ENCODE peak calls at places on chromosome 20, in nine cellular contexts. One of them, this sample, is unnamed.
A peak's percentile ranks its signal among the peaks of the same experiment; 100 is the strongest.

GRCh38 chr20:44109951-44110361 is 77.0 kb downstream of the JPH2 start:
- DNase-seq in pancreas: no peak
- DNase-seq in GM12864: no peak
- DNase-seq in A549: no peak
- DNase-seq in fibroblast of lung: peak; percentile 50
- DNase-seq in GM12865: no peak
- DNase-seq in cardiac fibroblast: no peak
- DNase-seq in NT2/D1: no peak
- DNase-seq in retinal pigment epithelial cell: no peak
- DNase-seq in this sample: no peak

GRCh38 chr20:40287683-40288082 is 401.4 kb downstream of the MAFB start:
- DNase-seq in pancreas: no peak
- DNase-seq in GM12864: no peak
- DNase-seq in A549: no peak
- DNase-seq in fibroblast of lung: no peak
- DNase-seq in GM12865: no peak
- DNase-seq in cardiac fibroblast: no peak
- DNase-seq in NT2/D1: no peak
- DNase-seq in retinal pigment epithelial cell: no peak
- DNase-seq in this sample: no peak

GRCh38 chr20:53708129-53708968 is 114.7 kb upstream of the ZNF217 start:
- DNase-seq in pancreas: no peak
- DNase-seq in GM12864: peak; percentile 61
- DNase-seq in A549: no peak
- DNase-seq in fibroblast of lung: peak; percentile 92
- DNase-seq in GM12865: peak; percentile 88
- DNase-seq in cardiac fibroblast: peak; percentile 27
- DNase-seq in NT2/D1: no peak
- DNase-seq in retinal pigment epithelial cell: peak; percentile 57
- DNase-seq in this sample: peak; percentile 29

GRCh38 chr20:11379257-11380011 is 538.3 kb upstream of the BTBD3 start:
- DNase-seq in pancreas: no peak
- DNase-seq in GM12864: no peak
- DNase-seq in A549: no peak
- DNase-seq in fibroblast of lung: no peak
- DNase-seq in GM12865: peak; percentile 70
- DNase-seq in cardiac fibroblast: no peak
- DNase-seq in NT2/D1: peak; percentile 92
- DNase-seq in retinal pigment epithelial cell: peak; percentile 71
- DNase-seq in this sample: peak; percentile 25

GRCh38 chr20:23232219-23232581 is 118.4 kb upstream of the NXT1 start:
- DNase-seq in pancreas: no peak
- DNase-seq in GM12864: no peak
- DNase-seq in A549: no peak
- DNase-seq in fibroblast of lung: no peak
- DNase-seq in GM12865: no peak
- DNase-seq in cardiac fibroblast: no peak
- DNase-seq in NT2/D1: no peak
- DNase-seq in retinal pigment epithelial cell: no peak
- DNase-seq in this sample: no peak

GRCh38 chr20:63538204-63539091 is 1.3 kb upstream of the PTK6 start:
- DNase-seq in pancreas: peak; percentile 94
- DNase-seq in GM12864: no peak
- DNase-seq in A549: no peak
- DNase-seq in fibroblast of lung: no peak
- DNase-seq in GM12865: peak; percentile 63
- DNase-seq in cardiac fibroblast: peak; percentile 38
- DNase-seq in NT2/D1: no peak
- DNase-seq in retinal pigment epithelial cell: no peak
- DNase-seq in this sample: no peak

GRCh38 chr20:3889489-3890409 is 562 bp downstream of the PANK2 start:
- DNase-seq in pancreas: peak; percentile 32
- DNase-seq in GM12864: no peak
- DNase-seq in A549: peak; percentile 37
- DNase-seq in fibroblast of lung: peak; percentile 23
- DNase-seq in GM12865: peak; percentile 73
- DNase-seq in cardiac fibroblast: no peak
- DNase-seq in NT2/D1: no peak
- DNase-seq in retinal pigment epithelial cell: no peak
- DNase-seq in this sample: no peak

GRCh38 chr20:52190437-52191131 is 995 bp downstream of the ZFP64 start:
- DNase-seq in pancreas: peak; percentile 20
- DNase-seq in GM12864: no peak
- DNase-seq in A549: peak; percentile 46
- DNase-seq in fibroblast of lung: peak; percentile 34
- DNase-seq in GM12865: peak; percentile 75
- DNase-seq in cardiac fibroblast: peak; percentile 48
- DNase-seq in NT2/D1: no peak
- DNase-seq in retinal pigment epithelial cell: no peak
- DNase-seq in this sample: peak; percentile 12

GRCh38 chr20:62023935-62024334 is 41.7 kb downstream of the TAF4 start:
- DNase-seq in pancreas: no peak
- DNase-seq in GM12864: no peak
- DNase-seq in A549: no peak
- DNase-seq in fibroblast of lung: no peak
- DNase-seq in GM12865: no peak
- DNase-seq in cardiac fibroblast: no peak
- DNase-seq in NT2/D1: no peak
- DNase-seq in retinal pigment epithelial cell: no peak
- DNase-seq in this sample: no peak

GRCh38 chr20:13322198-13322597 is 101.1 kb downstream of the ISM1 start:
- DNase-seq in pancreas: no peak
- DNase-seq in GM12864: no peak
- DNase-seq in A549: no peak
- DNase-seq in fibroblast of lung: no peak
- DNase-seq in GM12865: no peak
- DNase-seq in cardiac fibroblast: no peak
- DNase-seq in NT2/D1: no peak
- DNase-seq in retinal pigment epithelial cell: no peak
- DNase-seq in this sample: no peak

GRCh38 chr20:20814685-20815084 is 102.2 kb upstream of the RALGAPA2 start:
- DNase-seq in pancreas: no peak
- DNase-seq in GM12864: no peak
- DNase-seq in A549: peak; percentile 12
- DNase-seq in fibroblast of lung: no peak
- DNase-seq in GM12865: no peak
- DNase-seq in cardiac fibroblast: no peak
- DNase-seq in NT2/D1: peak; percentile 93
- DNase-seq in retinal pigment epithelial cell: no peak
- DNase-seq in this sample: no peak

GRCh38 chr20:24957326-24957996 is 8.4 kb downstream of the CST7 start:
- DNase-seq in pancreas: peak; percentile 8
- DNase-seq in GM12864: no peak
- DNase-seq in A549: no peak
- DNase-seq in fibroblast of lung: no peak
- DNase-seq in GM12865: no peak
- DNase-seq in cardiac fibroblast: no peak
- DNase-seq in NT2/D1: no peak
- DNase-seq in retinal pigment epithelial cell: no peak
- DNase-seq in this sample: no peak

GRCh38 chr20:63682384-63683139 is 13.9 kb upstream of the TNFRSF6B start:
- DNase-seq in pancreas: peak; percentile 25
- DNase-seq in GM12864: no peak
- DNase-seq in A549: peak; percentile 94
- DNase-seq in fibroblast of lung: peak; percentile 99
- DNase-seq in GM12865: no peak
- DNase-seq in cardiac fibroblast: peak; percentile 98
- DNase-seq in NT2/D1: no peak
- DNase-seq in retinal pigment epithelial cell: peak; percentile 85
- DNase-seq in this sample: peak; percentile 94

GRCh38 chr20:22773326-22773725 is 189.0 kb upstream of the FOXA2 start:
- DNase-seq in pancreas: no peak
- DNase-seq in GM12864: no peak
- DNase-seq in A549: peak; percentile 66
- DNase-seq in fibroblast of lung: no peak
- DNase-seq in GM12865: no peak
- DNase-seq in cardiac fibroblast: no peak
- DNase-seq in NT2/D1: no peak
- DNase-seq in retinal pigment epithelial cell: no peak
- DNase-seq in this sample: no peak

GRCh38 chr20:12737900-12738299 is 270.9 kb upstream of the SPTLC3 start:
- DNase-seq in pancreas: no peak
- DNase-seq in GM12864: no peak
- DNase-seq in A549: no peak
- DNase-seq in fibroblast of lung: no peak
- DNase-seq in GM12865: no peak
- DNase-seq in cardiac fibroblast: no peak
- DNase-seq in NT2/D1: no peak
- DNase-seq in retinal pigment epithelial cell: no peak
- DNase-seq in this sample: no peak

GRCh38 chr20:341682-342081 is 5.2 kb upstream of the NRSN2 start:
- DNase-seq in pancreas: no peak
- DNase-seq in GM12864: no peak
- DNase-seq in A549: peak; percentile 95
- DNase-seq in fibroblast of lung: peak; percentile 87
- DNase-seq in GM12865: no peak
- DNase-seq in cardiac fibroblast: peak; percentile 97
- DNase-seq in NT2/D1: no peak
- DNase-seq in retinal pigment epithelial cell: no peak
- DNase-seq in this sample: peak; percentile 96

GRCh38 chr20:37734228-37734980 is 40.6 kb downstream of the CTNNBL1 start:
- DNase-seq in pancreas: no peak
- DNase-seq in GM12864: no peak
- DNase-seq in A549: no peak
- DNase-seq in fibroblast of lung: peak; percentile 75
- DNase-seq in GM12865: peak; percentile 17
- DNase-seq in cardiac fibroblast: peak; percentile 67
- DNase-seq in NT2/D1: no peak
- DNase-seq in retinal pigment epithelial cell: no peak
- DNase-seq in this sample: peak; percentile 81

GRCh38 chr20:3243718-3244358 is 4.8 kb upstream of the SLC4A11 start:
- DNase-seq in pancreas: no peak
- DNase-seq in GM12864: no peak
- DNase-seq in A549: no peak
- DNase-seq in fibroblast of lung: no peak
- DNase-seq in GM12865: no peak
- DNase-seq in cardiac fibroblast: peak; percentile 8
- DNase-seq in NT2/D1: no peak
- DNase-seq in retinal pigment epithelial cell: no peak
- DNase-seq in this sample: no peak

GRCh38 chr20:64140956-64141355 is 23.3 kb upstream of the MYT1 start:
- DNase-seq in pancreas: no peak
- DNase-seq in GM12864: no peak
- DNase-seq in A549: no peak
- DNase-seq in fibroblast of lung: no peak
- DNase-seq in GM12865: no peak
- DNase-seq in cardiac fibroblast: no peak
- DNase-seq in NT2/D1: no peak
- DNase-seq in retinal pigment epithelial cell: no peak
- DNase-seq in this sample: no peak

GRCh38 chr20:219290-220115 is 7.6 kb upstream of the DEFB129 start:
- DNase-seq in pancreas: no peak
- DNase-seq in GM12864: no peak
- DNase-seq in A549: peak; percentile 49
- DNase-seq in fibroblast of lung: peak; percentile 0
- DNase-seq in GM12865: peak; percentile 23
- DNase-seq in cardiac fibroblast: peak; percentile 28
- DNase-seq in NT2/D1: peak; percentile 35
- DNase-seq in retinal pigment epithelial cell: no peak
- DNase-seq in this sample: peak; percentile 12

GRCh38 chr20:18504479-18505060 is 3.2 kb upstream of the SEC23B start:
- DNase-seq in pancreas: peak; percentile 54
- DNase-seq in GM12864: no peak
- DNase-seq in A549: no peak
- DNase-seq in fibroblast of lung: peak; percentile 13
- DNase-seq in GM12865: no peak
- DNase-seq in cardiac fibroblast: peak; percentile 57
- DNase-seq in NT2/D1: no peak
- DNase-seq in retinal pigment epithelial cell: no peak
- DNase-seq in this sample: no peak
- H3K4me3 ChIP-seq in pancreas: no peak overlapping the region
- H3K4me3 ChIP-seq in GM12864: no peak overlapping the region
- H3K4me3 ChIP-seq in A549: no peak overlapping the region
- H3K4me3 ChIP-seq in fibroblast of lung: no peak overlapping the region
- H3K4me3 ChIP-seq in GM12865: no peak overlapping the region
- H3K4me3 ChIP-seq in cardiac fibroblast: no peak overlapping the region
- H3K4me3 ChIP-seq in NT2/D1: no peak overlapping the region
- H3K4me3 ChIP-seq in retinal pigment epithelial cell: no peak overlapping the region
- H3K4me3 ChIP-seq in this sample: no peak overlapping the region

GRCh38 chr20:49567421-49568256 is at the start of gene PTGIS:
- DNase-seq in pancreas: no peak
- DNase-seq in GM12864: no peak
- DNase-seq in A549: no peak
- DNase-seq in fibroblast of lung: no peak
- DNase-seq in GM12865: no peak
- DNase-seq in cardiac fibroblast: no peak
- DNase-seq in NT2/D1: peak; percentile 44
- DNase-seq in retinal pigment epithelial cell: no peak
- DNase-seq in this sample: no peak
- H3K4me3 ChIP-seq in pancreas: no peak within 1 kb of the TSS
- H3K4me3 ChIP-seq in GM12864: no peak within 1 kb of the TSS
- H3K4me3 ChIP-seq in A549: no peak within 1 kb of the TSS
- H3K4me3 ChIP-seq in fibroblast of lung: no peak within 1 kb of the TSS
- H3K4me3 ChIP-seq in GM12865: no peak within 1 kb of the TSS
- H3K4me3 ChIP-seq in cardiac fibroblast: peak within 1 kb of the TSS; percentile 49
- H3K4me3 ChIP-seq in NT2/D1: peak within 1 kb of the TSS; percentile 81
- H3K4me3 ChIP-seq in retinal pigment epithelial cell: peak within 1 kb of the TSS; percentile 54
- H3K4me3 ChIP-seq in this sample: peak within 1 kb of the TSS; percentile 48

DNA sequence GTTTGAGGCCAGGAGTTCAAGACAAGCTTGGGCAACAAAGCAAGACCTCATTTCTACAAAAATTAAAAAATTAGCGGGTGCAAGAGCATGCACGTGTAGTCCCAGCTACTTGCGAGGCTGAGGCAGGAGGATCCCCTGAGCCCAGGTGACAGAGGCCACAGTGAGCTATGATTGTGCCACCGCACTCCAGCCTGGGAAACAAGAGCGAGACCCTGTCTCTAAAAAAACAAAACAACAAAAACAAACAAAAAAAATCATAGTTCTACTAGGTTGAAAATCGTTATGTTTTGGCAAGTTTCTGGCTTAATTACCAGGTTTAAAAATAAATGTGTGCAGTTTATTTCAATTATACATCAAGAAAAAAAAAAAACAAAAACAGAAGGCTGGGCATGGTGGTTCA is 2.6 kb downstream of the EIF2S2 start:
- DNase-seq in pancreas: no peak
- DNase-seq in GM12864: no peak
- DNase-seq in A549: no peak
- DNase-seq in fibroblast of lung: no peak
- DNase-seq in GM12865: no peak
- DNase-seq in cardiac fibroblast: no peak
- DNase-seq in NT2/D1: no peak
- DNase-seq in retinal pigment epithelial cell: no peak
- DNase-seq in this sample: no peak
- H3K4me3 ChIP-seq in pancreas: no peak overlapping the region
- H3K4me3 ChIP-seq in GM12864: peak overlapping the region; percentile 6
- H3K4me3 ChIP-seq in A549: peak overlapping the region; percentile 80
- H3K4me3 ChIP-seq in fibroblast of lung: peak overlapping the region; percentile 29
- H3K4me3 ChIP-seq in GM12865: no peak overlapping the region
- H3K4me3 ChIP-seq in cardiac fibroblast: no peak overlapping the region
- H3K4me3 ChIP-seq in NT2/D1: no peak overlapping the region
- H3K4me3 ChIP-seq in retinal pigment epithelial cell: no peak overlapping the region
- H3K4me3 ChIP-seq in this sample: no peak overlapping the region

DNA sequence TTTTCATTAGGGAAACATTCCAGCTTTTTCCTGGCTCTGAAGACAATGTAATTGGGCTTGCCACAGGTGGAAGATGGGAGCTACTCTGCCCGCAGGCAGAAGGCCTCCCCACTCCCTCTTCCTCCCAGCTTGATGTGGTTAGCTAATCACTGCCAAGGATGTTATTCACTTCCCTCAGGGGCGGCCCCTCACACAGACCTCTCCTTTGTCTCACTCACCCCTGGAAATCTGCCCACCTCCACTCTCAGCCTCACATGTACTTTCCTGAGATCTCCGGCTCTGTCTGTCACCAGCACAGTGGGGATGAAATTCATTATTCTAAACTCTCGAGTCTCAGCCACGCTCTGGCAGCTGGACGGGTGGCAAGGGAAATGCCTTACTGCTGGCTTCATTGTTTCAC is 100.7 kb downstream of the ANKRD60 start:
- DNase-seq in pancreas: peak; percentile 28
- DNase-seq in GM12864: no peak
- DNase-seq in A549: no peak
- DNase-seq in fibroblast of lung: peak; percentile 99
- DNase-seq in GM12865: no peak
- DNase-seq in cardiac fibroblast: peak; percentile 78
- DNase-seq in NT2/D1: no peak
- DNase-seq in retinal pigment epithelial cell: peak; percentile 43
- DNase-seq in this sample: peak; percentile 83
- H3K4me3 ChIP-seq in pancreas: no peak overlapping the region
- H3K4me3 ChIP-seq in GM12864: no peak overlapping the region
- H3K4me3 ChIP-seq in A549: no peak overlapping the region
- H3K4me3 ChIP-seq in fibroblast of lung: no peak overlapping the region
- H3K4me3 ChIP-seq in GM12865: no peak overlapping the region
- H3K4me3 ChIP-seq in cardiac fibroblast: no peak overlapping the region
- H3K4me3 ChIP-seq in NT2/D1: no peak overlapping the region
- H3K4me3 ChIP-seq in retinal pigment epithelial cell: no peak overlapping the region
- H3K4me3 ChIP-seq in this sample: no peak overlapping the region